ENCODE peak calls at places on chromosomes 3 and 15, in ten cellular contexts. N, W, Y, S, R, E, Q, I, K and X are unnamed samples.
A peak's percentile ranks its signal among the peaks of the same experiment; 100 is the strongest.

GRCh38 chr3:155387571-155387970 is 94.1 kb upstream of the STRIT1 start:
- DNase-seq in N (no peak), W (no peak), Y (no peak), S (peak; percentile 44), R (peak; percentile 6), E (no peak), Q (no peak), I (no peak), K (no peak), X (peak; percentile 41)

GRCh38 chr15:90232196-90232595 is 1.5 kb downstream of the CIB1 start:
- DNase-seq in N (no peak), W (no peak), Y (no peak), S (no peak), R (peak; percentile 55), E (no peak), Q (no peak), I (peak; percentile 84), K (no peak), X (no peak)

GRCh38 chr15:40340740-40341400 is at the start of gene CCDC9B:
- DNase-seq in N (no peak), W (peak; percentile 58), Y (no peak), S (peak; percentile 80), R (peak; percentile 87), E (no peak), Q (no peak), I (peak; percentile 85), K (peak; percentile 27), X (peak; percentile 68)

GRCh38 chr3:186042036-186042435 is 66.9 kb downstream of the ETV5 start:
- DNase-seq in N (no peak), W (no peak), Y (no peak), S (no peak), R (no peak), E (no peak), Q (no peak), I (no peak), K (no peak), X (no peak)

GRCh38 chr15:85880501-85881190 is 85.9 kb upstream of the KLHL25 start:
- DNase-seq in N (no peak), W (no peak), Y (no peak), S (no peak), R (no peak), E (no peak), Q (no peak), I (no peak), K (no peak), X (no peak)

GRCh38 chr15:60941448-60941847 is 287.7 kb downstream of the RORA start:
- DNase-seq in N (no peak), W (no peak), Y (no peak), S (peak; percentile 29), R (peak; percentile 62), E (no peak), Q (no peak), I (no peak), K (no peak), X (peak; percentile 67)

GRCh38 chr15:48510976-48511375 is 134.5 kb downstream of the FBN1 start:
- DNase-seq in N (no peak), W (no peak), Y (no peak), S (no peak), R (no peak), E (no peak), Q (no peak), I (no peak), K (no peak), X (no peak)

GRCh38 chr3:108818404-108818803 is 4.2 kb upstream of the TRAT1 start:
- DNase-seq in N (peak; percentile 47), W (peak; percentile 27), Y (peak; percentile 41), S (peak; percentile 34), R (peak; percentile 65), E (peak; percentile 48), Q (peak; percentile 84), I (no peak), K (no peak), X (peak; percentile 24)

GRCh38 chr3:55588120-55588765 is 101.1 kb upstream of the WNT5A start:
- DNase-seq in N (no peak), W (no peak), Y (no peak), S (no peak), R (no peak), E (no peak), Q (peak; percentile 28), I (no peak), K (no peak), X (no peak)

GRCh38 chr3:172303181-172303580 is 145.1 kb downstream of the GHSR start:
- DNase-seq in N (no peak), W (no peak), Y (no peak), S (no peak), R (no peak), E (no peak), Q (no peak), I (no peak), K (no peak), X (no peak)

GRCh38 chr3:194886836-194887235 is 201.2 kb downstream of the FAM43A start:
- DNase-seq in N (no peak), W (no peak), Y (no peak), S (no peak), R (no peak), E (no peak), Q (no peak), I (no peak), K (no peak), X (no peak)

GRCh38 chr15:32834156-32834555 is 116.4 kb downstream of the GREM1 start:
- DNase-seq in N (no peak), W (no peak), Y (peak; percentile 22), S (no peak), R (no peak), E (no peak), Q (no peak), I (no peak), K (no peak), X (no peak)

GRCh38 chr15:40766194-40766830 is 2.4 kb downstream of the GCHFR start:
- DNase-seq in N (no peak), W (no peak), Y (no peak), S (no peak), R (peak; percentile 18), E (no peak), Q (no peak), I (no peak), K (no peak), X (no peak)

GRCh38 chr3:178705925-178706324 is 169.7 kb downstream of the KCNMB2 start:
- DNase-seq in N (no peak), W (no peak), Y (no peak), S (no peak), R (peak; percentile 99), E (no peak), Q (peak; percentile 11), I (no peak), K (no peak), X (peak; percentile 98)

GRCh38 chr15:48358229-48358641 is 27.0 kb downstream of the DUT start:
- DNase-seq in N (no peak), W (peak; percentile 18), Y (no peak), S (peak; percentile 45), R (peak; percentile 43), E (no peak), Q (peak; percentile 45), I (no peak), K (no peak), X (no peak)

GRCh38 chr3:48013288-48013980 is 2.8 kb downstream of the MAP4 start:
- DNase-seq in N (no peak), W (no peak), Y (no peak), S (peak; percentile 53), R (peak; percentile 65), E (no peak), Q (no peak), I (no peak), K (no peak), X (peak; percentile 39)

GRCh38 chr3:143831208-143831607 is 17.1 kb downstream of the SLC9A9 start:
- DNase-seq in N (no peak), W (no peak), Y (no peak), S (peak; percentile 54), R (peak; percentile 55), E (no peak), Q (no peak), I (no peak), K (no peak), X (peak; percentile 20)

GRCh38 chr3:156217674-156218352 is 97.4 kb downstream of the KCNAB1 start:
- DNase-seq in N (no peak), W (no peak), Y (no peak), S (peak; percentile 69), R (peak; percentile 75), E (no peak), Q (no peak), I (no peak), K (no peak), X (peak; percentile 46)

GRCh38 chr3:66253790-66254620 is 33.2 kb downstream of the SLC25A26 start:
- DNase-seq in N (no peak), W (no peak), Y (peak; percentile 8), S (peak; percentile 18), R (peak; percentile 56), E (no peak), Q (peak; percentile 45), I (no peak), K (no peak), X (no peak)

GRCh38 chr3:195895078-195895899 is 13.1 kb downstream of the TNK2 start:
- DNase-seq in N (peak; percentile 80), W (peak; percentile 51), Y (no peak), S (peak; percentile 51), R (peak; percentile 40), E (peak; percentile 72), Q (peak; percentile 60), I (peak; percentile 94), K (no peak), X (no peak)

GRCh38 chr15:35168464-35168863 is 83.4 kb upstream of the NANOGP8 start:
- DNase-seq in N (no peak), W (no peak), Y (no peak), S (peak; percentile 62), R (peak; percentile 62), E (no peak), Q (no peak), I (no peak), K (no peak), X (peak; percentile 30)

GRCh38 chr3:195539479-195539878 is 3.6 kb downstream of the PPP1R2 start:
- DNase-seq in N (no peak), W (no peak), Y (no peak), S (no peak), R (no peak), E (no peak), Q (no peak), I (no peak), K (no peak), X (no peak)

GRCh38 chr15:64739216-64739976 is 36.0 kb downstream of the RBPMS2 start:
- DNase-seq in N (no peak), W (no peak), Y (no peak), S (no peak), R (no peak), E (no peak), Q (no peak), I (no peak), K (no peak), X (no peak)

GRCh38 chr15:79682851-79683288 is 213.9 kb downstream of the MTHFS start:
- DNase-seq in N (no peak), W (no peak), Y (no peak), S (no peak), R (peak; percentile 55), E (no peak), Q (no peak), I (no peak), K (no peak), X (peak; percentile 55)

GRCh38 chr3:100882571-100882981 is 110.6 kb downstream of the ABI3BP start:
- DNase-seq in N (no peak), W (no peak), Y (no peak), S (peak; percentile 23), R (peak; percentile 60), E (no peak), Q (peak; percentile 12), I (no peak), K (no peak), X (no peak)

GRCh38 chr15:89904519-89904918 is 8.2 kb downstream of the ARPIN start:
- DNase-seq in N (no peak), W (no peak), Y (no peak), S (no peak), R (no peak), E (no peak), Q (no peak), I (no peak), K (no peak), X (no peak)

GRCh38 chr15:45993072-45993471 is 358.2 kb downstream of the SQOR start:
- DNase-seq in N (no peak), W (no peak), Y (no peak), S (no peak), R (no peak), E (no peak), Q (no peak), I (no peak), K (no peak), X (no peak)

GRCh38 chr3:143951351-143951971 is 20.2 kb upstream of the DIPK2A start:
- DNase-seq in N (no peak), W (peak; percentile 28), Y (no peak), S (peak; percentile 34), R (peak; percentile 59), E (peak; percentile 14), Q (peak; percentile 69), I (no peak), K (no peak), X (peak; percentile 9)